ENCODE peak calls at places on chromosomes 13 and 19, in four cellular contexts. E is astrocyte of the hippocampus; P is activated T-cell treated with anti-CD3 and anti-CD28 coated beads, Interleukin-2, amount 50 U/mL, for 72 hours; S is ELR. M is an unnamed sample.

GRCh38 chr19:46732966-46733692 is 12.7 kb upstream of the FKRP start:
- DNase-seq in P (no peak), S (peak; percentile 91), E (peak; percentile 55), M (peak; percentile 45)

GRCh38 chr13:21739771-21740170 is 68.9 kb downstream of the FGF9 start:
- DNase-seq in E (no peak), P (no peak), S (no peak), M (no peak)

GRCh38 chr19:1621574-1621973 is 16.3 kb upstream of the UQCR11 start:
- DNase-seq in E (no peak), P (no peak), S (no peak), M (no peak)

GRCh38 chr13:53201454-53202225 is 173.0 kb downstream of the OLFM4 start:
- DNase-seq in S (no peak), P (no peak), E (peak; percentile 51), M (no peak)

GRCh38 chr19:35138305-35138799 is 272 bp upstream of the FXYD1 start:
- DNase-seq in E (no peak), P (no peak), S (no peak), M (no peak)

GRCh38 chr19:33468361-33469170 is 53.0 kb downstream of the PEPD start:
- DNase-seq in P (no peak), S (no peak), E (peak; percentile 90), M (no peak)

GRCh38 chr13:85588359-85588758 is 210.9 kb downstream of the SLITRK6 start:
- DNase-seq in S (no peak), P (no peak), E (no peak), M (no peak)

GRCh38 chr13:75694742-75695141 is 58.6 kb downstream of the LMO7 start:
- DNase-seq in E (no peak), P (no peak), S (no peak), M (no peak)

GRCh38 chr19:35357867-35358573 is at the start of gene FFAR3:
- DNase-seq in S (no peak), P (no peak), E (no peak), M (no peak)

GRCh38 chr19:13152356-13152853 is 2.2 kb downstream of the IER2 start:
- DNase-seq in P (no peak), S (no peak), E (no peak), M (no peak)

GRCh38 chr19:46728693-46729339 is 11.9 kb upstream of the PRKD2 start:
- DNase-seq in S (peak; percentile 64), E (peak; percentile 82), P (peak; percentile 80), M (peak; percentile 31)

GRCh38 chr19:49436381-49437017 is 4.8 kb downstream of the SLC17A7 start:
- DNase-seq in E (no peak), S (peak; percentile 42), P (peak; percentile 82), M (no peak)

GRCh38 chr19:19366691-19367396 is 38.6 kb upstream of the GATAD2A start:
- DNase-seq in S (peak; percentile 80), P (peak; percentile 80), E (peak; percentile 82), M (peak; percentile 72)

GRCh38 chr13:23505007-23505406 is 65.2 kb upstream of the TNFRSF19 start:
- DNase-seq in S (peak; percentile 78), E (peak; percentile 77), P (no peak), M (peak; percentile 67)

GRCh38 chr13:79874396-79875360 is 393.7 kb downstream of the NDFIP2 start:
- DNase-seq in S (peak; percentile 56), P (peak; percentile 2), E (no peak), M (peak; percentile 18)

GRCh38 chr19:32165176-32165575 is 180.2 kb upstream of the ZNF507 start:
- DNase-seq in S (no peak), E (no peak), P (no peak), M (no peak)

GRCh38 chr19:10899171-10899653 is 27.9 kb downstream of the CARM1 start:
- DNase-seq in P (no peak), E (peak; percentile 39), S (no peak), M (no peak)

GRCh38 chr19:6061420-6062130 is 48.7 kb downstream of the RFX2 start:
- DNase-seq in E (no peak), S (no peak), P (no peak), M (no peak)

GRCh38 chr19:15297416-15298224 is 34.7 kb downstream of the BRD4 start:
- DNase-seq in P (peak; percentile 32), E (peak; percentile 76), S (peak; percentile 73), M (peak; percentile 91)

GRCh38 chr19:292281-292884 is 1.2 kb upstream of the PLPP2 start:
- DNase-seq in E (no peak), P (no peak), S (no peak), M (no peak)

GRCh38 chr13:71117920-71118319 is 749.1 kb downstream of the DACH1 start:
- DNase-seq in E (no peak), P (no peak), S (no peak), M (no peak)

GRCh38 chr19:1467512-1468273 is 11.3 kb downstream of the C19orf25 start:
- DNase-seq in E (no peak), P (no peak), S (no peak), M (no peak)

GRCh38 chr13:94620286-94620896 is 18.7 kb downstream of the GPR180 start:
- DNase-seq in S (peak; percentile 50), P (peak; percentile 23), E (peak; percentile 68), M (no peak)

GRCh38 chr19:31127132-31127967 is 221.9 kb downstream of the TSHZ3 start:
- DNase-seq in E (peak; percentile 92), S (peak; percentile 94), P (no peak), M (peak; percentile 90)

GRCh38 chr19:21317821-21318220 is 11.4 kb downstream of the ZNF708 start:
- DNase-seq in P (no peak), S (no peak), E (no peak), M (no peak)

GRCh38 chr19:58033741-58034475 is at the start of gene ZSCAN1:
- DNase-seq in E (peak; percentile 96), P (peak; percentile 64), S (peak; percentile 69), M (peak; percentile 62)

GRCh38 chr19:3618144-3618810 is 8.3 kb downstream of the CACTIN start:
- DNase-seq in S (peak; percentile 65), P (peak; percentile 63), E (peak; percentile 65), M (peak; percentile 77)

GRCh38 chr13:57969961-57970360 is 338.4 kb downstream of the PCDH17 start:
- DNase-seq in S (no peak), E (peak; percentile 33), P (no peak), M (no peak)

GRCh38 chr19:13526552-13526951 is 20.3 kb upstream of the CACNA1A start:
- DNase-seq in P (peak; percentile 7), E (peak; percentile 12), S (peak; percentile 45), M (peak; percentile 32)

GRCh38 chr13:52809310-52809769 is 39.1 kb downstream of the PCDH8 start:
- DNase-seq in P (peak; percentile 68), S (peak; percentile 83), E (peak; percentile 81), M (peak; percentile 85)